ENCODE peak calls at places on chromosomes 4 and X, in eight cellular contexts. One of them, this sample, is unnamed.

GRCh38 chr4:14787894-14788293 is 214.4 kb upstream of the CPEB2 start:
- DNase-seq in K562: no peak
- DNase-seq in NCI-H82: peak
- DNase-seq in RPMI8226: peak
- DNase-seq in fibroblast of the conjunctiva: no peak
- DNase-seq in activated CD8-positive, alpha-beta memory T cell treated with anti-CD3 and anti-CD28 coated beads for 4 hours: no peak
- DNase-seq in stimulated activated CD4-positive, alpha-beta T cell treated with anti-CD3 and anti-CD28 coated beads, TNF-alpha, amount 100 ng/mL, for 48 hours: no peak
- DNase-seq in lower leg skin: no peak
- DNase-seq in this sample: peak

GRCh38 chr4:114495471-114495928 is 103.1 kb upstream of the UGT8 start:
- DNase-seq in RPMI8226: no peak
- DNase-seq in lower leg skin: no peak
- DNase-seq in NCI-H82: no peak
- DNase-seq in stimulated activated CD4-positive, alpha-beta T cell treated with anti-CD3 and anti-CD28 coated beads, TNF-alpha, amount 100 ng/mL, for 48 hours: no peak
- DNase-seq in fibroblast of the conjunctiva: no peak
- DNase-seq in K562: peak
- DNase-seq in activated CD8-positive, alpha-beta memory T cell treated with anti-CD3 and anti-CD28 coated beads for 4 hours: no peak
- DNase-seq in this sample: no peak

GRCh38 chr4:25908491-25908901 is 5.5 kb upstream of the SMIM20 start:
- DNase-seq in NCI-H82: no peak
- DNase-seq in RPMI8226: no peak
- DNase-seq in K562: no peak
- DNase-seq in activated CD8-positive, alpha-beta memory T cell treated with anti-CD3 and anti-CD28 coated beads for 4 hours: no peak
- DNase-seq in lower leg skin: no peak
- DNase-seq in fibroblast of the conjunctiva: peak
- DNase-seq in stimulated activated CD4-positive, alpha-beta T cell treated with anti-CD3 and anti-CD28 coated beads, TNF-alpha, amount 100 ng/mL, for 48 hours: no peak
- DNase-seq in this sample: no peak

GRCh38 chr4:31071807-31072486 is 351.8 kb downstream of the PCDH7 start:
- DNase-seq in K562: no peak
- DNase-seq in fibroblast of the conjunctiva: no peak
- DNase-seq in NCI-H82: no peak
- DNase-seq in activated CD8-positive, alpha-beta memory T cell treated with anti-CD3 and anti-CD28 coated beads for 4 hours: no peak
- DNase-seq in stimulated activated CD4-positive, alpha-beta T cell treated with anti-CD3 and anti-CD28 coated beads, TNF-alpha, amount 100 ng/mL, for 48 hours: no peak
- DNase-seq in RPMI8226: no peak
- DNase-seq in lower leg skin: no peak
- DNase-seq in this sample: no peak

GRCh38 chrX:3582421-3582820 is 131.0 kb downstream of the PRKX start:
- DNase-seq in stimulated activated CD4-positive, alpha-beta T cell treated with anti-CD3 and anti-CD28 coated beads, TNF-alpha, amount 100 ng/mL, for 48 hours: no peak
- DNase-seq in activated CD8-positive, alpha-beta memory T cell treated with anti-CD3 and anti-CD28 coated beads for 4 hours: no peak
- DNase-seq in fibroblast of the conjunctiva: no peak
- DNase-seq in RPMI8226: no peak
- DNase-seq in K562: no peak
- DNase-seq in NCI-H82: no peak
- DNase-seq in lower leg skin: no peak
- DNase-seq in this sample: no peak

GRCh38 chr4:157151711-157152110 is 68.8 kb upstream of the GRIA2 start:
- DNase-seq in stimulated activated CD4-positive, alpha-beta T cell treated with anti-CD3 and anti-CD28 coated beads, TNF-alpha, amount 100 ng/mL, for 48 hours: no peak
- DNase-seq in activated CD8-positive, alpha-beta memory T cell treated with anti-CD3 and anti-CD28 coated beads for 4 hours: no peak
- DNase-seq in NCI-H82: no peak
- DNase-seq in RPMI8226: no peak
- DNase-seq in K562: no peak
- DNase-seq in lower leg skin: no peak
- DNase-seq in fibroblast of the conjunctiva: peak
- DNase-seq in this sample: no peak

GRCh38 chrX:131725001-131725654 is 181.3 kb downstream of the OR13H1 start:
- DNase-seq in fibroblast of the conjunctiva: no peak
- DNase-seq in NCI-H82: no peak
- DNase-seq in stimulated activated CD4-positive, alpha-beta T cell treated with anti-CD3 and anti-CD28 coated beads, TNF-alpha, amount 100 ng/mL, for 48 hours: no peak
- DNase-seq in lower leg skin: no peak
- DNase-seq in RPMI8226: peak
- DNase-seq in activated CD8-positive, alpha-beta memory T cell treated with anti-CD3 and anti-CD28 coated beads for 4 hours: no peak
- DNase-seq in K562: no peak
- DNase-seq in this sample: no peak

GRCh38 chrX:134971926-134972325 is 18.9 kb upstream of the SMIM10 start:
- DNase-seq in RPMI8226: no peak
- DNase-seq in fibroblast of the conjunctiva: no peak
- DNase-seq in stimulated activated CD4-positive, alpha-beta T cell treated with anti-CD3 and anti-CD28 coated beads, TNF-alpha, amount 100 ng/mL, for 48 hours: no peak
- DNase-seq in NCI-H82: no peak
- DNase-seq in lower leg skin: no peak
- DNase-seq in activated CD8-positive, alpha-beta memory T cell treated with anti-CD3 and anti-CD28 coated beads for 4 hours: no peak
- DNase-seq in K562: no peak
- DNase-seq in this sample: no peak

This sample was measured in CMK.